ENCODE peak calls at places on chromosomes 6 and 20, in six cellular contexts. U is adrenal gland, B is ovary, P is upper lobe of left lung, V is K562, I is esophagus squamous epithelium. Q is an unnamed sample.

GRCh38 chr20:20010639-20011500 is 6.3 kb upstream of the NAA20 start:
- DNase-seq in V (no peak), B (no peak), P (no peak), U (no peak), I (no peak), Q (no peak)

GRCh38 chr20:24027229-24027628 is 38.6 kb upstream of the GGTLC1 start:
- DNase-seq in U (peak), V (no peak), P (peak), B (no peak), I (no peak), Q (peak)

GRCh38 chr20:8912731-8913130 is 156.2 kb upstream of the PLCB4 start:
- DNase-seq in I (no peak), V (no peak), B (no peak), P (no peak), U (no peak), Q (no peak)

GRCh38 chr20:62772994-62773858 is 23.0 kb upstream of the MRGBP start:
- DNase-seq in V (no peak), B (no peak), U (peak), P (no peak), I (no peak), Q (peak)

GRCh38 chr6:39077882-39078594 is 29.5 kb downstream of the GLP1R start:
- DNase-seq in P (no peak), U (no peak), B (no peak), V (no peak), I (no peak), Q (no peak)

GRCh38 chr6:11700118-11700718 is 78.4 kb downstream of the ADTRP start:
- DNase-seq in P (no peak), B (no peak), V (peak), I (no peak), U (no peak), Q (no peak)

GRCh38 chr20:63641146-63641791 is 12.0 kb downstream of the STMN3 start:
- DNase-seq in I (no peak), U (peak), V (no peak), P (no peak), B (no peak), Q (no peak)

GRCh38 chr6:140537834-140538680 is 1163.6 kb upstream of the CITED2 start:
- DNase-seq in P (peak), B (peak), U (no peak), V (no peak), I (no peak), Q (no peak)

GRCh38 chr20:64005394-64005793 is 24.5 kb downstream of the PRPF6 start:
- DNase-seq in V (no peak), U (peak), P (no peak), B (no peak), I (no peak), Q (no peak)

GRCh38 chr6:143744593-143745151 is 66.9 kb downstream of the PHACTR2 start:
- DNase-seq in U (no peak), P (no peak), B (no peak), V (no peak), I (no peak), Q (no peak)
- H3K4me3 ChIP-seq in U (no peak), P (no peak), B (peak), V (no peak), I (no peak), Q (no peak)

GRCh38 chr6:8182857-8183256 is 80.5 kb upstream of the EEF1E1 start:
- DNase-seq in B (no peak), U (no peak), V (no peak), P (no peak), I (no peak), Q (no peak)
- H3K27ac ChIP-seq in B (no peak), U (no peak), V (no peak), P (no peak), I (no peak), Q (no peak)

DNA sequence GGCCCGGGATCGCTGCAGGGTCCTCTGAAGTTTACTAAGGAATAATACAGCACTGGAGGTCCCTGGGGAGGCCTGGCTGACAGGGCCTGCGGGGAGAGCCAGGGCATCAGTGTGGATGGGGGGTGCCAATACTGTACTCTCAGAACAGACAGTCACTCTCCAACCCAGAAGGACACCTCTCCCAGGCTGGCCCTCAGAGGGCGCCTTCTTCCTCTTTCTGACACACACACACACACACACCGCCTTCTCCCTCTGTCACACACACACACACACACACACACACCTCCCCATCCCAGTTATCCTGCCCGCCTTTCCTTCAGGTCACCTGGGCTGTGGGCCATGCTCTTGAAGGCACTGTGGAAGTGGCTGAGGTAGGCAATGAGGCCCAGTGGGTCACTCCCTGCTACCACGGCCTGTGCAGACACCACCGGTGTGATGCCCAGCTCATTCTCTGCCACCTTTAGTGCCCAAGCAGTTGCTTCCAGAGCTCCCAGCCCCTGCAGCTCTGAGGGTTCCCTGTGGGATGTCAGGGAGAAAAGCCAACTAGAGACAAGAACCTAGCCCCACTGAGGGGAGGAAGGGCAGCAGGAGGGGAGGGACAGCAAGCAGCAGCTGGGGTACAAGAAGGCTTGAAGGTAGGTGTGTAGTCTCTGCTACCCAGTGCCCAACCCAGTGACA is 7.5 kb downstream of the SMPD2 start:
- DNase-seq in P (no peak), B (no peak), U (no peak), I (no peak), V (peak), Q (no peak)
- TF ChIP-seq POLR2A in P (no peak), B (no peak), U (no peak), I (no peak), V (no peak), Q (no peak)

GRCh38 chr20:25139061-25139705 is 56.3 kb upstream of the ENTPD6 start:
- DNase-seq in B (no peak), P (peak), V (no peak), U (peak), I (no peak), Q (no peak)
- H3K4me3 ChIP-seq in B (no peak), P (no peak), V (no peak), U (no peak), I (no peak), Q (no peak)

DNA sequence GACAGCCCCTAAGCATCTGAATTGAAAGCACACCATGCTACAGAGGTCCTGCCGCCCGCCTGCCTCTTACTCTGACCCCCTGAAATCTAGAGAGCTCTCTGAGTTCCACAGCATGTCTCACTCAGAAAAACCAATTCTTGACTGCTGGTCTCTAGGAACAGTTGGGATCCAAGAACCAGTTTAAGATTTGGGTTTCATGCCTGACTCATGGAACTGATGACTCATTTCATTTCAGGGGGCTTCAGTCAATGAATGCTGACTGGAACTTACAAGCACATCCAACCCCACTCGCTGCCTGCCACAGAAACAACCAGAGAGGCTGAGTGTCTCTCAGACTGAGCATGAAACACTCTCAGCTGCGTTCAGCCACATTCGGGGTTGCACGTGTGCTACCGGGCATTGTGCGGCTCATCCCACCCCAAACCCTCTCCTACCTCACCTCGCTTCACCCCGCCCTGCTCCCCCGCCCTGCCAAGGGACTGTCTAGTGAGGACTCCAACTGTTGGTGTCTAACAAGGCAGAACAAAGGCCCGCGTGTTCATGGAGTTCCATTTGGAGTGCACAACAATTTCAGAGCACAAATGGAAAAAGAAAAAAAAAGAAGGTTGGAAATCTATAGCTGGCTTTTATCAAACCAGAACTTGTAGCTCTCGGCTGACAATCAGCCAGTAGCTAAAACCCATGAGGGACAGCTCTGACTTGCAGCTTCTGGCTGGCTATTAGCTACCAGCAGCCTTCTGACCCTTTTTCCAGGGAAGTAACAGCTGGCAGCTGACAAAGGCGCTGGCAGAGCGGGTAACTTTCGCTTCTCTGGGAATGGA is 20.0 kb upstream of the TRAF3IP2 start:
- DNase-seq in V (no peak), B (no peak), U (no peak), P (no peak), I (no peak), Q (peak)
- H3K27ac ChIP-seq in V (no peak), B (no peak), U (no peak), P (no peak), I (peak), Q (no peak)

DNA sequence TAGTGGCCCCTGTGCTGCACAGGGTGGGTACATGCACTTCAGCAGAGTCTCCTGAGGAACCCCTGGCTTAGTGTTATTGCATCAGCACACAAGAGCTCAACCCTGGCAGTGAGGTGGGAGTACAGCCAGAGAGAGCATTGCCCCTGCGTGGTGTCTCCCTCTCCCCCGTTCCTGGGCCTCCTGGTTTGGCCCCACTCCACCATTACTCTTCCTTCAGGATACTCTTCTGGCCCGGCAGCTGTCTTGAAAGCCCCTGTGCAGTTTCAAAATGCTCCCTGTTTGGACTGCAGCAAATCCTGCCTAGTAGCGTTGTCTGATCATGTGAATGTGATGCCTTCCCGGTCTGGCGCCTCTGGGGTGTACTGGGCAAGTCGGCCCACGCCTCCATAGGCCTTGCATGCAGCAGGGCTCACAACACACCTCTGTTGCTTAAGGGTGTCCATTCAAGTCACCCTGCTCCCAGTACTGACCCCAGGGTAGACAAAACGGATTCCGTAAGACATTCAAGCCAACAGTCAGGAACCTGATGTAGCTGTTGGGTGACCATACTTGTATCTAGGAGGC is 32.1 kb downstream of the TXNDC5 start:
- DNase-seq in V (no peak), U (no peak), P (no peak), I (no peak), B (no peak), Q (no peak)
- TF ChIP-seq POLR2A in V (no peak), U (no peak), P (no peak), I (no peak), B (no peak), Q (no peak)